ENCODE peak calls at places on chromosomes 12 and 14, in six cellular contexts. I, A, R, B, U and P are unnamed samples.

GRCh38 chr14:91303091-91303923 is 58.8 kb upstream of the GPR68 start:
- DNase-seq in I (peak), A (no peak), B (peak), R (peak), U (peak), P (no peak)

GRCh38 chr14:81219821-81220487 is 805 bp downstream of the GTF2A1 start:
- DNase-seq in U (peak), I (peak), R (peak), A (peak), B (no peak), P (peak)

GRCh38 chr14:83993545-83993944 is 1536.4 kb upstream of the FLRT2 start:
- DNase-seq in A (peak), R (no peak), U (no peak), B (no peak), I (no peak), P (no peak)

GRCh38 chr12:2191534-2192153 is 138.9 kb downstream of the CACNA1C start:
- DNase-seq in R (no peak), A (no peak), B (no peak), I (no peak), U (no peak), P (no peak)

GRCh38 chr12:88417531-88417930 is 162.7 kb downstream of the KITLG start:
- DNase-seq in B (no peak), I (no peak), R (no peak), U (no peak), A (no peak), P (no peak)

GRCh38 chr12:51115516-51115915 is 32.1 kb upstream of the CSRNP2 start:
- DNase-seq in B (no peak), A (no peak), R (no peak), I (no peak), U (no peak), P (no peak)

GRCh38 chr12:88299567-88300101 is 157.5 kb downstream of the TMTC3 start:
- DNase-seq in B (peak), I (peak), R (no peak), A (peak), U (no peak), P (no peak)

GRCh38 chr14:37140176-37140575 is 32.2 kb downstream of the SLC25A21 start:
- DNase-seq in A (no peak), U (no peak), B (no peak), R (no peak), I (no peak), P (no peak)

GRCh38 chr12:5096241-5096880 is 52.7 kb downstream of the KCNA5 start:
- DNase-seq in R (no peak), A (peak), B (no peak), I (no peak), U (no peak), P (peak)

GRCh38 chr12:106898001-106898966 is 57.4 kb upstream of the TMEM263 start:
- DNase-seq in I (no peak), A (no peak), R (no peak), U (no peak), B (no peak), P (no peak)

GRCh38 chr14:92649934-92650545 is 98.4 kb downstream of the LGMN start:
- DNase-seq in B (no peak), U (no peak), R (peak), A (peak), I (peak), P (peak)

GRCh38 chr12:5905757-5906156 is 39.3 kb downstream of the ANO2 start:
- DNase-seq in A (no peak), I (no peak), R (no peak), B (no peak), U (no peak), P (no peak)

GRCh38 chr12:58363971-58364370 is 422.6 kb downstream of the ATP23 start:
- DNase-seq in B (no peak), I (no peak), A (no peak), U (no peak), R (no peak), P (no peak)

GRCh38 chr12:117151195-117152031 is 38.9 kb downstream of the FBXO21 start:
- DNase-seq in R (peak), U (peak), B (peak), I (peak), A (peak), P (no peak)

GRCh38 chr14:59595071-59595470 is 18.5 kb upstream of the CCDC175 start:
- DNase-seq in R (no peak), A (no peak), U (no peak), B (no peak), I (no peak), P (no peak)

GRCh38 chr14:88993946-88994345 is 169.5 kb downstream of the TTC8 start:
- DNase-seq in I (peak), R (no peak), B (peak), A (peak), U (no peak), P (no peak)

GRCh38 chr12:52518574-52519469 is 1.4 kb downstream of the KRT5 start:
- DNase-seq in I (no peak), R (no peak), U (no peak), A (no peak), B (no peak), P (peak)

GRCh38 chr14:71237556-71237955 is 330.3 kb downstream of the PCNX1 start:
- DNase-seq in U (no peak), R (no peak), I (no peak), A (no peak), B (no peak), P (no peak)

GRCh38 chr14:61380984-61381383 is 59.6 kb downstream of the PRKCH start:
- DNase-seq in I (no peak), A (no peak), R (no peak), U (no peak), B (no peak), P (no peak)

GRCh38 chr12:65189028-65189718 is 19.8 kb downstream of the LEMD3 start:
- DNase-seq in A (no peak), R (no peak), I (no peak), U (no peak), B (no peak), P (no peak)

GRCh38 chr14:55104051-55104954 is 24.7 kb upstream of the LGALS3 start:
- DNase-seq in A (no peak), U (no peak), R (no peak), I (no peak), B (no peak), P (no peak)

GRCh38 chr12:64081020-64081419 is 141.1 kb downstream of the KICS2 start:
- DNase-seq in U (no peak), I (no peak), R (no peak), B (no peak), A (no peak), P (no peak)

GRCh38 chr12:64080319-64081008 is 141.6 kb downstream of the KICS2 start:
- DNase-seq in A (peak), U (no peak), B (no peak), I (no peak), R (no peak), P (no peak)

GRCh38 chr12:64072946-64073345 is 149.2 kb downstream of the KICS2 start:
- DNase-seq in A (no peak), I (no peak), B (no peak), U (no peak), R (no peak), P (no peak)

GRCh38 chr12:64082866-64083268 is 139.2 kb downstream of the KICS2 start:
- DNase-seq in A (no peak), U (no peak), I (peak), B (no peak), R (no peak), P (no peak)

DNA sequence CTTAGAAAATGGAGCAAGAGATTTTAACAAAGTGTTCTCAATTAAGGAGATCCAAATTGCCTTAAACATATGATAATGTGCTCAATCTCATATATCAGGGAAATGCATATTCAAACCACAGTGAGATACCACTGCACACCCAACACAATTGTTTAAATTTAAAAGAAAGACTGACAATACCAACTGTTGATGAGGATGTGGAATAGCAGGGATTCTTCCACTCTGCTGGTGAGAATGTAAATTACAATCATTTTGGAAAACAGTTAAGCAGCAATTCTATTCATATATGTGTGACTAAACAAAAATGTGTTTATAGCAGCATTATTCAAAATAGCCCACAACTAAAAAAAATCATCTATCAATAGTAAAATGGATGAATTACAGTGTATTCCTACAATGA is 144.2 kb downstream of the KICS2 start:
- DNase-seq in U (no peak), I (no peak), B (peak), R (no peak), A (no peak), P (no peak)
- TF ChIP-seq CTCF in U (peak), I (peak), B (peak), R (no peak), A (peak), P (no peak)

GRCh38 chr14:101731187-101732080 is 30.1 kb upstream of the PPP2R5C start:
- DNase-seq in R (peak), A (peak), I (peak), B (peak), U (no peak), P (peak)
- TF ChIP-seq POLR2A in R (no peak), A (no peak), I (no peak), B (no peak), U (no peak), P (no peak)

GRCh38 chr12:104521731-104522130 is 65.0 kb downstream of the CHST11 start:
- DNase-seq in U (no peak), R (no peak), B (no peak), A (peak), I (peak), P (no peak)

GRCh38 chr12:104517880-104518279 is 61.1 kb downstream of the CHST11 start:
- DNase-seq in B (no peak), R (no peak), A (no peak), U (no peak), I (no peak), P (no peak)

GRCh38 chr12:104522985-104523719 is 66.4 kb downstream of the CHST11 start:
- DNase-seq in R (no peak), A (no peak), B (no peak), I (no peak), U (no peak), P (no peak)

GRCh38 chr12:104519190-104519857 is 62.6 kb downstream of the CHST11 start:
- DNase-seq in B (no peak), A (no peak), I (no peak), U (no peak), R (no peak), P (no peak)

GRCh38 chr12:104520242-104520900 is 63.6 kb downstream of the CHST11 start:
- DNase-seq in U (no peak), A (no peak), B (no peak), I (no peak), R (no peak), P (no peak)
- H3K4me3 ChIP-seq in U (no peak), A (no peak), B (no peak), I (no peak), R (no peak), P (no peak)

DNA sequence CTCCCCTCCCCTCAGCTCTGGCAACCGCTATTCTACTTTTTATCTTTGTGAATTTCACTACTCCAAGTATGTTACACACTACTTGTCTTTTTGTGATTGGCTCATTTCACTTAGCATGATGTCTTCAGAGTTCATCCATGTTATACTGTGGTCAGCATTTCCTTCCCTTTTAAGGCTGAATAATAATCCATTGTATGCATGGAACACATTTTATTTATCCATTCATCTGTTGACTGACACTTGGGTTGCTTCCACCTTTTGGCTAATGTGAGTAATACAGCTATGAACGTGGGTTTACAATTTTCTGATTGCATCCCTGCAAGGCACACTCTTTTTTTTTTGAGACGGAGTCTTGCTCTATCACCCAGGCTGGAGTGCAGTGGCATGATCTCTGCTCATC is 53.0 kb upstream of the FUT8 start:
- DNase-seq in U (no peak), A (peak), R (no peak), B (no peak), I (no peak), P (no peak)
- TF ChIP-seq CTCF in U (no peak), A (no peak), R (no peak), B (peak), I (no peak), P (no peak)